ENCODE peak calls at places on chromosome 10, in ten cellular contexts. One of them, this sample, is unnamed. For H3K36me3, the result is how much of the 10 kb centered on the place peaks cover.

GRCh38 chr10:120873741-120874140 is 22.6 kb downstream of the WDR11 start:
- DNase-seq in stomach: no peak
- DNase-seq in gastrocnemius medialis: no peak
- DNase-seq in psoas muscle: no peak
- DNase-seq in ascending aorta: no peak
- DNase-seq in OCI-LY7: no peak
- DNase-seq in brain microvascular endothelial cell: no peak
- DNase-seq in adrenal gland: no peak
- DNase-seq in GM23338: no peak
- DNase-seq in cardiac muscle cell: no peak
- DNase-seq in this sample: no peak

GRCh38 chr10:112689327-112689726 is 242.3 kb downstream of the VTI1A start:
- DNase-seq in stomach: no peak
- DNase-seq in cardiac muscle cell: peak
- DNase-seq in psoas muscle: no peak
- DNase-seq in adrenal gland: no peak
- DNase-seq in brain microvascular endothelial cell: no peak
- DNase-seq in gastrocnemius medialis: no peak
- DNase-seq in ascending aorta: no peak
- DNase-seq in OCI-LY7: no peak
- DNase-seq in GM23338: peak
- DNase-seq in this sample: peak

GRCh38 chr10:111522551-111522950 is 445.7 kb downstream of the ADRA2A start:
- DNase-seq in psoas muscle: no peak
- DNase-seq in ascending aorta: no peak
- DNase-seq in adrenal gland: no peak
- DNase-seq in cardiac muscle cell: no peak
- DNase-seq in GM23338: no peak
- DNase-seq in stomach: no peak
- DNase-seq in brain microvascular endothelial cell: no peak
- DNase-seq in OCI-LY7: no peak
- DNase-seq in gastrocnemius medialis: no peak
- DNase-seq in this sample: no peak

GRCh38 chr10:133347636-133348517 is 704 bp downstream of the PRAP1 start:
- DNase-seq in ascending aorta: no peak
- DNase-seq in psoas muscle: no peak
- DNase-seq in OCI-LY7: no peak
- DNase-seq in GM23338: no peak
- DNase-seq in brain microvascular endothelial cell: no peak
- DNase-seq in stomach: no peak
- DNase-seq in cardiac muscle cell: no peak
- DNase-seq in gastrocnemius medialis: no peak
- DNase-seq in adrenal gland: no peak
- DNase-seq in this sample: no peak

GRCh38 chr10:94725871-94726270 is 36.6 kb upstream of the CYP2C19 start:
- DNase-seq in cardiac muscle cell: no peak
- DNase-seq in adrenal gland: no peak
- DNase-seq in stomach: no peak
- DNase-seq in ascending aorta: no peak
- DNase-seq in OCI-LY7: no peak
- DNase-seq in psoas muscle: no peak
- DNase-seq in brain microvascular endothelial cell: no peak
- DNase-seq in GM23338: no peak
- DNase-seq in gastrocnemius medialis: no peak
- DNase-seq in this sample: no peak

GRCh38 chr10:99807786-99808185 is 25.3 kb downstream of the ABCC2 start:
- DNase-seq in cardiac muscle cell: no peak
- DNase-seq in OCI-LY7: no peak
- DNase-seq in ascending aorta: no peak
- DNase-seq in adrenal gland: no peak
- DNase-seq in stomach: no peak
- DNase-seq in psoas muscle: no peak
- DNase-seq in GM23338: no peak
- DNase-seq in gastrocnemius medialis: no peak
- DNase-seq in brain microvascular endothelial cell: no peak
- DNase-seq in this sample: no peak

GRCh38 chr10:103445767-103446567 is 6.2 kb downstream of the CALHM2 start:
- DNase-seq in GM23338: no peak
- DNase-seq in cardiac muscle cell: no peak
- DNase-seq in gastrocnemius medialis: peak
- DNase-seq in OCI-LY7: no peak
- DNase-seq in adrenal gland: peak
- DNase-seq in brain microvascular endothelial cell: no peak
- DNase-seq in psoas muscle: peak
- DNase-seq in stomach: no peak
- DNase-seq in ascending aorta: peak
- DNase-seq in this sample: peak

GRCh38 chr10:29960261-29960660 is 99.1 kb downstream of the JCAD start:
- DNase-seq in cardiac muscle cell: no peak
- DNase-seq in gastrocnemius medialis: no peak
- DNase-seq in OCI-LY7: no peak
- DNase-seq in stomach: no peak
- DNase-seq in psoas muscle: no peak
- DNase-seq in brain microvascular endothelial cell: no peak
- DNase-seq in ascending aorta: no peak
- DNase-seq in adrenal gland: no peak
- DNase-seq in GM23338: no peak
- DNase-seq in this sample: no peak

GRCh38 chr10:70879244-70879643 is 9.1 kb downstream of the PCBD1 start:
- DNase-seq in stomach: peak
- DNase-seq in gastrocnemius medialis: no peak
- DNase-seq in brain microvascular endothelial cell: no peak
- DNase-seq in cardiac muscle cell: no peak
- DNase-seq in psoas muscle: no peak
- DNase-seq in OCI-LY7: no peak
- DNase-seq in adrenal gland: no peak
- DNase-seq in GM23338: no peak
- DNase-seq in ascending aorta: no peak
- DNase-seq in this sample: no peak

GRCh38 chr10:131087464-131088215 is 223.9 kb downstream of the TCERG1L start:
- DNase-seq in brain microvascular endothelial cell: no peak
- DNase-seq in OCI-LY7: no peak
- DNase-seq in stomach: no peak
- DNase-seq in GM23338: no peak
- DNase-seq in adrenal gland: no peak
- DNase-seq in gastrocnemius medialis: no peak
- DNase-seq in psoas muscle: no peak
- DNase-seq in cardiac muscle cell: no peak
- DNase-seq in ascending aorta: no peak
- DNase-seq in this sample: no peak

GRCh38 chr10:93199221-93199681 is 125.6 kb downstream of the CYP26A1 start:
- DNase-seq in psoas muscle: peak
- DNase-seq in cardiac muscle cell: peak
- DNase-seq in OCI-LY7: no peak
- DNase-seq in GM23338: no peak
- DNase-seq in adrenal gland: peak
- DNase-seq in ascending aorta: peak
- DNase-seq in brain microvascular endothelial cell: peak
- DNase-seq in stomach: peak
- DNase-seq in gastrocnemius medialis: peak
- DNase-seq in this sample: peak

DNA sequence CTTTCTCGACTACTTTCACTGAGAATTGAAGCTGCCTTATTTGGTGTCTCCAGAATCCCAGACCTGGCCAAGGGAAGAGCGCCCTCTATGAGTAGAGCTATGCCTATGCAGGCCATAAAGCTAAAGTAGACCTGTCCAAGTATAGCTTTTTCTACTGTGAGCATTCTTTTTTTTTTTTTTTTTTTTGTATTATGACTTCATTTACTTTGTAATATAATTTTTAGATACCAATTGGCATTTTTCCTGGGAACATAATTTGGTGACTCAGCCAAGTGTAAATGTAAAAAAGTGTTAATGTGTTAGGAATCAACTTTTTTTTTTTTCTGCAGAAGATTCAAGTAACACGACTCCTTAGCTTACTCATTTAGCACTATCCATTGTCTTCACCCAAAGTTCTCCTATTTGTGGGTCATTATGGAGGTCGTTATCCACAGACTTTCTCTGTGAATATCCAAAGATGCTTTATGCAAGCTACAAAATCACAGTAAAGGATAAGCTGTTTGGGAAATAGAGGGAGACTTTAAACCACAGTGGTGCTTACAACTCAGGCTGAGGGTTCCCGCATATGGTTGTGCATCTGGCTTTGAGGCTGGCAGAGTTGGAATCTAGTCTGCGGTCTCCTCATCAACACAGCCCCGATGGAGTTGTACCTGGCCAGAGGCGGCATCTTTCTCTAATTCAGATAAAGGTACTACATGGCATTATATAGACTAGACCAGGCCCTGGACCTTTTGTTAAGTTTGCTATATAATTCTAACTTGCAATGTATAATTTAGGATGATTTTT is 1040.2 kb upstream of the SORCS1 start:
- DNase-seq in cardiac muscle cell: peak
- DNase-seq in ascending aorta: no peak
- DNase-seq in OCI-LY7: peak
- DNase-seq in gastrocnemius medialis: no peak
- DNase-seq in stomach: no peak
- DNase-seq in brain microvascular endothelial cell: no peak
- DNase-seq in psoas muscle: no peak
- DNase-seq in adrenal gland: no peak
- DNase-seq in GM23338: peak
- DNase-seq in this sample: no peak
- TF ChIP-seq CTCF in cardiac muscle cell: peak
- TF ChIP-seq CTCF in ascending aorta: no peak
- TF ChIP-seq CTCF in OCI-LY7: peak
- TF ChIP-seq CTCF in gastrocnemius medialis: no peak
- TF ChIP-seq CTCF in stomach: no peak
- TF ChIP-seq CTCF in brain microvascular endothelial cell: peak
- TF ChIP-seq CTCF in psoas muscle: peak
- TF ChIP-seq CTCF in adrenal gland: no peak
- TF ChIP-seq CTCF in GM23338: peak
- TF ChIP-seq CTCF in this sample: peak

DNA sequence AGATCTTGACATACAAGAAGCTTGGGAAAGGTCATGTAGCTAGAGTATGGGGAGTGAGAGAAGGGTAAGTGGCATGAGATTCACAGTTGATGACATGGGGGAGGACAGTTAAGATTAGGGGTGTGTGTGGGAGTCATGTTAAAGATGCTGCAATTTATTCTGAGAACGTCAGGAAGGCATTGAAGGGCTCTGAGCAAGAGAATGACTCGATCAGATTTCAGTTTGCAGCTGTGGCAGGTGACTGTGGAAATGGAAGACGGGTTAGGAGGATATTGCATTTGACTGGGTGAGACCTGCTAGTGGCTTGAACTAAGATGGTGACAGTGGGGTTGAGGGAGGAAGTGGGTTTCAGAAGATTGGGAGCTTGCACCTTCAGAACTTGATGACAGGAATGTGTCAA is 5.6 kb downstream of the CDC123 start:
- DNase-seq in adrenal gland: no peak
- DNase-seq in OCI-LY7: no peak
- DNase-seq in psoas muscle: no peak
- DNase-seq in gastrocnemius medialis: no peak
- DNase-seq in brain microvascular endothelial cell: no peak
- DNase-seq in stomach: no peak
- DNase-seq in cardiac muscle cell: no peak
- DNase-seq in GM23338: no peak
- DNase-seq in ascending aorta: no peak
- DNase-seq in this sample: no peak
- H3K36me3 ChIP-seq in adrenal gland: under half
- H3K36me3 ChIP-seq in OCI-LY7: half or more
- H3K36me3 ChIP-seq in psoas muscle: half or more
- H3K36me3 ChIP-seq in gastrocnemius medialis: under half
- H3K36me3 ChIP-seq in brain microvascular endothelial cell: under half
- H3K36me3 ChIP-seq in stomach: half or more
- H3K36me3 ChIP-seq in cardiac muscle cell: under half
- H3K36me3 ChIP-seq in GM23338: half or more
- H3K36me3 ChIP-seq in ascending aorta: under half
- H3K36me3 ChIP-seq in this sample: under half

GRCh38 chr10:50416181-50416824 is 165.0 kb upstream of the ASAH2 start:
- DNase-seq in adrenal gland: no peak
- DNase-seq in brain microvascular endothelial cell: peak
- DNase-seq in ascending aorta: no peak
- DNase-seq in gastrocnemius medialis: no peak
- DNase-seq in psoas muscle: no peak
- DNase-seq in OCI-LY7: peak
- DNase-seq in GM23338: no peak
- DNase-seq in cardiac muscle cell: no peak
- DNase-seq in stomach: no peak
- DNase-seq in this sample: no peak
- TF ChIP-seq CTCF in adrenal gland: no peak
- TF ChIP-seq CTCF in brain microvascular endothelial cell: peak
- TF ChIP-seq CTCF in ascending aorta: no peak
- TF ChIP-seq CTCF in gastrocnemius medialis: no peak
- TF ChIP-seq CTCF in psoas muscle: no peak
- TF ChIP-seq CTCF in OCI-LY7: peak
- TF ChIP-seq CTCF in GM23338: peak
- TF ChIP-seq CTCF in cardiac muscle cell: no peak
- TF ChIP-seq CTCF in stomach: no peak
- TF ChIP-seq CTCF in this sample: no peak

GRCh38 chr10:15121707-15122106 is 24.6 kb downstream of the RPP38 start:
- DNase-seq in adrenal gland: no peak
- DNase-seq in OCI-LY7: no peak
- DNase-seq in ascending aorta: no peak
- DNase-seq in GM23338: no peak
- DNase-seq in gastrocnemius medialis: no peak
- DNase-seq in stomach: no peak
- DNase-seq in cardiac muscle cell: no peak
- DNase-seq in brain microvascular endothelial cell: no peak
- DNase-seq in psoas muscle: no peak
- DNase-seq in this sample: no peak

GRCh38 chr10:15122477-15123030 is 25.4 kb downstream of the RPP38 start:
- DNase-seq in psoas muscle: no peak
- DNase-seq in stomach: no peak
- DNase-seq in adrenal gland: no peak
- DNase-seq in cardiac muscle cell: no peak
- DNase-seq in OCI-LY7: no peak
- DNase-seq in GM23338: no peak
- DNase-seq in ascending aorta: no peak
- DNase-seq in brain microvascular endothelial cell: no peak
- DNase-seq in gastrocnemius medialis: no peak
- DNase-seq in this sample: no peak

GRCh38 chr10:15124190-15124589 is 27.0 kb downstream of the RPP38 start:
- DNase-seq in cardiac muscle cell: no peak
- DNase-seq in GM23338: no peak
- DNase-seq in ascending aorta: no peak
- DNase-seq in gastrocnemius medialis: no peak
- DNase-seq in adrenal gland: no peak
- DNase-seq in stomach: no peak
- DNase-seq in OCI-LY7: no peak
- DNase-seq in brain microvascular endothelial cell: no peak
- DNase-seq in psoas muscle: no peak
- DNase-seq in this sample: no peak

GRCh38 chr10:15124908-15125307 is 27.8 kb downstream of the RPP38 start:
- DNase-seq in adrenal gland: no peak
- DNase-seq in cardiac muscle cell: no peak
- DNase-seq in gastrocnemius medialis: no peak
- DNase-seq in psoas muscle: no peak
- DNase-seq in GM23338: no peak
- DNase-seq in ascending aorta: no peak
- DNase-seq in stomach: no peak
- DNase-seq in brain microvascular endothelial cell: no peak
- DNase-seq in OCI-LY7: no peak
- DNase-seq in this sample: no peak

DNA sequence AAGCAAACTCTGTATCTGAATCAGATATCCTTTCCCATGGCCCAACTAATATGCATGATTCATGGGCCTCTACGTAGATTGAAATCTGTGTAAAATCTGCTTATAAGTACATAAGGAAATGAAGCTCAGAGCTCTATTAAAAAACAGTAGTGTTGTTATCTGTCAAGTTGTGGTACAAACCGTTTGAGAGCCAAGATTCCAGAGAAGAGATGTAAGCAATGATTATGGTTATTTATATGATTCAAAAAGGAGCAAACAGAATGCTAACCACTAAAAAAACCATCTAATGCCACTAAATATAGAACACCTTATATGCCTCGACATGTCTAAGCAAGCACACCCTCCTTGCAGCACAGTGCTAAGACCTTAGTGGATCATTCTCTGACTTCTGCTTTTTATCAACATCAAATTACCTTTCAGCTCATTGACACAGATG is 26.6 kb downstream of the RPP38 start:
- DNase-seq in stomach: no peak
- DNase-seq in GM23338: no peak
- DNase-seq in OCI-LY7: no peak
- DNase-seq in ascending aorta: no peak
- DNase-seq in brain microvascular endothelial cell: peak
- DNase-seq in cardiac muscle cell: no peak
- DNase-seq in gastrocnemius medialis: no peak
- DNase-seq in psoas muscle: no peak
- DNase-seq in adrenal gland: no peak
- DNase-seq in this sample: no peak
- H3K36me3 ChIP-seq in stomach: half or more
- H3K36me3 ChIP-seq in GM23338: under half
- H3K36me3 ChIP-seq in OCI-LY7: under half
- H3K36me3 ChIP-seq in ascending aorta: under half
- H3K36me3 ChIP-seq in brain microvascular endothelial cell: under half
- H3K36me3 ChIP-seq in cardiac muscle cell: under half
- H3K36me3 ChIP-seq in gastrocnemius medialis: under half
- H3K36me3 ChIP-seq in psoas muscle: half or more
- H3K36me3 ChIP-seq in adrenal gland: under half
- H3K36me3 ChIP-seq in this sample: under half

This sample was measured in uterus.